ENCODE peak calls at places on chromosomes 3 and 15, in seven cellular contexts. M, X, V, A, Y, D and E are unnamed samples.

GRCh38 chr3:27596334-27596841 is 112.2 kb upstream of the SLC4A7 start:
- DNase-seq in M (peak), X (peak), V (no peak), A (peak), Y (no peak), D (no peak), E (no peak)

GRCh38 chr3:10280177-10280529 is 12.6 kb downstream of the GHRL start:
- DNase-seq in M (no peak), X (no peak), V (no peak), A (no peak), Y (no peak), D (no peak), E (no peak)

GRCh38 chr3:183328823-183329222 is 75.8 kb downstream of the B3GNT5 start:
- DNase-seq in M (peak), X (peak), V (no peak), A (peak), Y (peak), D (no peak), E (no peak)

GRCh38 chr15:87369269-87369668 is 887.3 kb downstream of the NTRK3 start:
- DNase-seq in M (peak), X (peak), V (no peak), A (peak), Y (peak), D (no peak), E (no peak)

GRCh38 chr15:69725957-69726356 is 273.3 kb downstream of the RPLP1 start:
- DNase-seq in M (no peak), X (no peak), V (no peak), A (no peak), Y (no peak), D (no peak), E (no peak)

GRCh38 chr15:67548862-67549651 is 6.6 kb downstream of the MAP2K5 start:
- DNase-seq in M (no peak), X (no peak), V (peak), A (no peak), Y (no peak), D (peak), E (no peak)

GRCh38 chr15:74326759-74327158 is 40.7 kb downstream of the CYP11A1 start:
- DNase-seq in M (no peak), X (peak), V (no peak), A (no peak), Y (no peak), D (no peak), E (no peak)

GRCh38 chr15:81573098-81573746 is 199.2 kb upstream of the TMC3 start:
- DNase-seq in M (no peak), X (no peak), V (no peak), A (no peak), Y (no peak), D (no peak), E (no peak)

GRCh38 chr15:62482715-62483429 is 317.8 kb upstream of the C2CD4B start:
- DNase-seq in M (no peak), X (peak), V (peak), A (peak), Y (peak), D (no peak), E (no peak)

GRCh38 chr3:154745925-154746324 is 315.9 kb upstream of the GPR149 start:
- DNase-seq in M (no peak), X (no peak), V (no peak), A (no peak), Y (no peak), D (no peak), E (no peak)

GRCh38 chr3:105322570-105323273 is 44.0 kb upstream of the ALCAM start:
- DNase-seq in M (no peak), X (peak), V (no peak), A (peak), Y (no peak), D (no peak), E (no peak)

GRCh38 chr3:125107861-125108567 is 52.2 kb upstream of the HEG1 start:
- DNase-seq in M (peak), X (peak), V (no peak), A (peak), Y (peak), D (no peak), E (no peak)

GRCh38 chr3:100533176-100533575 is 40.8 kb downstream of the TMEM45A start:
- DNase-seq in M (no peak), X (no peak), V (no peak), A (peak), Y (no peak), D (no peak), E (no peak)

GRCh38 chr15:68717952-68718351 is 102.7 kb downstream of the ANP32A start:
- DNase-seq in M (no peak), X (no peak), V (no peak), A (no peak), Y (no peak), D (no peak), E (no peak)

GRCh38 chr3:61783993-61784718 is 222.8 kb downstream of the PTPRG start:
- DNase-seq in M (no peak), X (peak), V (no peak), A (peak), Y (peak), D (no peak), E (no peak)

GRCh38 chr15:99434506-99435137 is 131.2 kb upstream of the MEF2A start:
- DNase-seq in M (no peak), X (no peak), V (no peak), A (no peak), Y (no peak), D (no peak), E (no peak)

GRCh38 chr3:73086071-73086494 is 24.6 kb downstream of the EBLN2 start:
- DNase-seq in M (peak), X (peak), V (peak), A (peak), Y (no peak), D (no peak), E (no peak)

GRCh38 chr15:57832183-57832582 is 125.7 kb downstream of the POLR2M start:
- DNase-seq in M (no peak), X (no peak), V (no peak), A (no peak), Y (no peak), D (no peak), E (no peak)

GRCh38 chr3:140341817-140342403 is 336.0 kb upstream of the TRIM42 start:
- DNase-seq in M (no peak), X (no peak), V (no peak), A (no peak), Y (no peak), D (no peak), E (no peak)

GRCh38 chr15:38238311-38238710 is 14.3 kb upstream of the SPRED1 start:
- DNase-seq in M (no peak), X (no peak), V (no peak), A (no peak), Y (no peak), D (no peak), E (no peak)

GRCh38 chr3:179546814-179547241 is 15.9 kb upstream of the ACTL6A start:
- DNase-seq in M (no peak), X (no peak), V (no peak), A (no peak), Y (peak), D (no peak), E (no peak)

GRCh38 chr3:20225769-20226168 is 39.8 kb upstream of the SGO1 start:
- DNase-seq in M (peak), X (peak), V (peak), A (peak), Y (peak), D (peak), E (no peak)

GRCh38 chr3:79211588-79212359 is 556.0 kb downstream of the ROBO1 start:
- DNase-seq in M (no peak), X (no peak), V (peak), A (no peak), Y (no peak), D (no peak), E (no peak)

GRCh38 chr3:40333852-40334251 is 24.3 kb downstream of the EIF1B start:
- DNase-seq in M (no peak), X (no peak), V (no peak), A (no peak), Y (no peak), D (no peak), E (no peak)

GRCh38 chr3:114878119-114878839 is 268.8 kb downstream of the ZBTB20 start:
- DNase-seq in M (peak), X (peak), V (no peak), A (peak), Y (peak), D (no peak), E (no peak)